ENCODE peak calls at places on chromosome 19, in five cellular contexts. S, D, G, R and N are unnamed samples.

GRCh38 chr19:14031719-14032480 is at the start of gene IL27RA:
- DNase-seq in R (peak; percentile 55), S (peak; percentile 76), D (peak; percentile 44), G (peak; percentile 77), N (peak; percentile 91)

GRCh38 chr19:56111601-56112312 is 9.3 kb downstream of the ZNF787 start:
- DNase-seq in D (no peak), R (peak; percentile 50), S (peak; percentile 53), G (no peak), N (no peak)

GRCh38 chr19:46607441-46607841 is 6.3 kb downstream of the CALM3 start:
- DNase-seq in S (no peak), R (peak; percentile 60), D (no peak), G (no peak), N (no peak)

GRCh38 chr19:2977686-2978466 is 512 bp downstream of the TLE6 start:
- DNase-seq in D (no peak), R (no peak), G (no peak), S (no peak), N (peak; percentile 20)

GRCh38 chr19:45630463-45630862 is 8.7 kb downstream of the EML2 start:
- DNase-seq in D (peak; percentile 87), G (no peak), S (no peak), R (no peak), N (no peak)

GRCh38 chr19:5696196-5697021 is 6.3 kb downstream of the RPL36 start:
- DNase-seq in D (no peak), S (no peak), G (no peak), R (no peak), N (no peak)

GRCh38 chr19:50328257-50329145 is 676 bp downstream of the KCNC3 start:
- DNase-seq in R (no peak), D (no peak), G (no peak), S (no peak), N (no peak)

GRCh38 chr19:8022275-8022674 is 16.8 kb upstream of the ELAVL1 start:
- DNase-seq in S (no peak), R (no peak), G (no peak), D (no peak), N (no peak)

GRCh38 chr19:1122972-1123363 is 19.2 kb downstream of the GPX4 start:
- DNase-seq in R (no peak), D (peak; percentile 97), G (peak; percentile 98), S (no peak), N (peak; percentile 55)

GRCh38 chr19:54817670-54818536 is 1.6 kb downstream of the KIR3DL1 start:
- DNase-seq in R (no peak), S (no peak), D (no peak), G (no peak), N (no peak)

GRCh38 chr19:15511671-15512424 is 3.5 kb downstream of the CYP4F22 start:
- DNase-seq in D (no peak), R (no peak), S (no peak), G (no peak), N (no peak)

GRCh38 chr19:10812902-10813404 is 23.1 kb downstream of the TMED1 start:
- DNase-seq in D (peak; percentile 93), S (no peak), R (peak; percentile 25), G (no peak), N (peak; percentile 78)

GRCh38 chr19:50003810-50004419 is 21.3 kb downstream of the VRK3 start:
- DNase-seq in D (peak; percentile 98), R (no peak), G (peak; percentile 57), S (no peak), N (peak; percentile 87)

GRCh38 chr19:45767410-45767880 is 1.6 kb downstream of the SIX5 start:
- DNase-seq in R (no peak), G (no peak), D (peak; percentile 79), S (peak; percentile 81), N (no peak)

GRCh38 chr19:18206018-18206417 is 2.2 kb upstream of the RAB3A start:
- DNase-seq in S (no peak), R (no peak), G (no peak), D (no peak), N (no peak)

GRCh38 chr19:1496714-1497577 is 6.0 kb downstream of the REEP6 start:
- DNase-seq in G (no peak), D (no peak), R (no peak), S (no peak), N (no peak)

GRCh38 chr19:46446021-46446420 is 17.3 kb upstream of the PNMA8C start:
- DNase-seq in S (no peak), R (no peak), D (no peak), G (no peak), N (no peak)

GRCh38 chr19:15836595-15837398 is 21.3 kb upstream of the OR10H1 start:
- DNase-seq in D (peak; percentile 99), S (peak; percentile 97), R (peak; percentile 94), G (peak; percentile 80), N (peak; percentile 99)

GRCh38 chr19:13962738-13963602 is 10.7 kb downstream of the DCAF15 start:
- DNase-seq in R (no peak), S (no peak), G (no peak), D (no peak), N (no peak)

GRCh38 chr19:35449347-35450043 is 1.4 kb downstream of the FFAR2 start:
- DNase-seq in S (no peak), D (no peak), R (no peak), G (no peak), N (no peak)

GRCh38 chr19:46225558-46226004 is 4.0 kb upstream of the IGFL1 start:
- DNase-seq in D (no peak), R (no peak), G (no peak), S (no peak), N (peak; percentile 29)

GRCh38 chr19:1674293-1674679 is 21.9 kb upstream of the TCF3 start:
- DNase-seq in G (no peak), S (no peak), R (no peak), D (no peak), N (no peak)

GRCh38 chr19:51311388-51312257 is at the start of gene IGLON5:
- DNase-seq in D (no peak), R (peak; percentile 24), S (no peak), G (no peak), N (no peak)

GRCh38 chr19:35973487-35973886 is 21.5 kb upstream of the SDHAF1 start:
- DNase-seq in D (no peak), G (no peak), S (no peak), R (no peak), N (no peak)

GRCh38 chr19:3734310-3734600 is 26.1 kb downstream of the TJP3 start:
- DNase-seq in G (no peak), D (no peak), R (no peak), S (no peak), N (no peak)

GRCh38 chr19:12792048-12792852 is 964 bp downstream of the JUNB start:
- DNase-seq in R (peak; percentile 53), G (no peak), D (peak; percentile 2), S (peak; percentile 75), N (peak; percentile 79)

GRCh38 chr19:21451187-21451586 is 54.2 kb upstream of the ZNF429 start:
- DNase-seq in R (no peak), G (no peak), S (no peak), D (no peak), N (no peak)

GRCh38 chr19:38213911-38214625 is 10.0 kb downstream of the DPF1 start:
- DNase-seq in S (no peak), R (peak; percentile 11), G (no peak), D (peak; percentile 58), N (peak; percentile 58)

GRCh38 chr19:10648360-10648759 is 5.8 kb upstream of the ILF3 start:
- DNase-seq in D (no peak), S (no peak), G (no peak), R (no peak), N (no peak)